ENCODE peak calls at places on chromosomes 6 and 20, in five cellular contexts. K is CD8-positive, alpha-beta T cell; H is Peyer's patch; V is pancreas; Y is tibial nerve. N is an unnamed sample.

GRCh38 chr20:11387189-11387754 is 530.4 kb upstream of the BTBD3 start:
- DNase-seq in K (no peak), H (no peak), V (no peak), Y (no peak), N (no peak)

GRCh38 chr6:48826318-48826595 is 636.8 kb downstream of the MMUT start:
- DNase-seq in K (no peak), H (no peak), V (no peak), Y (no peak), N (no peak)

GRCh38 chr6:107318100-107318736 is 141.1 kb downstream of the PDSS2 start:
- DNase-seq in K (no peak), H (peak; percentile 52), V (no peak), Y (peak; percentile 36), N (peak; percentile 51)

GRCh38 chr20:63497138-63497945 is 1.5 kb downstream of the EEF1A2 start:
- DNase-seq in K (no peak), H (no peak), V (peak; percentile 78), Y (no peak), N (no peak)

GRCh38 chr6:7166410-7167293 is 58.9 kb downstream of the RREB1 start:
- DNase-seq in K (no peak), H (no peak), V (no peak), Y (no peak), N (no peak)

GRCh38 chr20:64191002-64191401 is 26.8 kb downstream of the MYT1 start:
- DNase-seq in K (no peak), H (no peak), V (no peak), Y (no peak), N (no peak)

GRCh38 chr20:23928788-23929187 is 49.2 kb upstream of the CST5 start:
- DNase-seq in K (no peak), H (no peak), V (no peak), Y (no peak), N (no peak)

GRCh38 chr6:25972128-25972527 is 9.5 kb downstream of the TRIM38 start:
- DNase-seq in K (no peak), H (no peak), V (no peak), Y (no peak), N (no peak)

GRCh38 chr20:10111144-10111771 is 76.5 kb downstream of the ANKEF1 start:
- DNase-seq in K (no peak), H (peak; percentile 72), V (no peak), Y (no peak), N (no peak)

GRCh38 chr20:57399587-57400261 is 8.5 kb downstream of the RBM38 start:
- DNase-seq in K (no peak), H (no peak), V (peak; percentile 48), Y (no peak), N (no peak)

GRCh38 chr6:45965787-45966186 is 49.9 kb downstream of the CLIC5 start:
- DNase-seq in K (no peak), H (no peak), V (no peak), Y (no peak), N (no peak)

GRCh38 chr6:17101422-17102257 is at the start of gene STMND1:
- DNase-seq in K (no peak), H (peak; percentile 71), V (peak; percentile 89), Y (peak; percentile 22), N (peak; percentile 32)

GRCh38 chr20:17747431-17747846 is 47.7 kb downstream of the BANF2 start:
- DNase-seq in K (no peak), H (no peak), V (no peak), Y (no peak), N (no peak)

GRCh38 chr6:143655541-143655940 is 22.2 kb upstream of the PHACTR2 start:
- DNase-seq in K (no peak), H (no peak), V (no peak), Y (no peak), N (no peak)

GRCh38 chr20:39395478-39396291 is 433.5 kb downstream of the DHX35 start:
- DNase-seq in K (no peak), H (no peak), V (no peak), Y (no peak), N (no peak)

GRCh38 chr20:2701671-2702081 is 9.1 kb downstream of the EBF4 start:
- DNase-seq in K (no peak), H (no peak), V (no peak), Y (no peak), N (no peak)

GRCh38 chr6:14719273-14719672 is 526.6 kb upstream of the JARID2 start:
- DNase-seq in K (no peak), H (no peak), V (no peak), Y (no peak), N (no peak)

GRCh38 chr6:14722704-14723103 is 523.2 kb upstream of the JARID2 start:
- DNase-seq in K (no peak), H (no peak), V (no peak), Y (no peak), N (no peak)

GRCh38 chr6:14722001-14722567 is 523.8 kb upstream of the JARID2 start:
- DNase-seq in K (no peak), H (no peak), V (no peak), Y (no peak), N (no peak)

GRCh38 chr6:14721103-14721758 is 524.6 kb upstream of the JARID2 start:
- DNase-seq in K (no peak), H (no peak), V (no peak), Y (no peak), N (no peak)

GRCh38 chr6:14720411-14721102 is 525.3 kb upstream of the JARID2 start:
- DNase-seq in K (no peak), H (no peak), V (no peak), Y (no peak), N (no peak)
- H3K27ac ChIP-seq in K (no peak overlapping the region), H (no peak overlapping the region), V (peak overlapping the region; percentile 3), Y (peak overlapping the region; percentile 23), N (no peak overlapping the region)

GRCh38 chr6:42937548-42938427 is 8.5 kb downstream of the CNPY3 start:
- DNase-seq in K (no peak), H (no peak), V (no peak), Y (no peak), N (no peak)

GRCh38 chr6:42936398-42936797 is 7.1 kb downstream of the CNPY3 start:
- DNase-seq in K (no peak), H (no peak), V (no peak), Y (no peak), N (no peak)

GRCh38 chr6:42933195-42933594 is 3.9 kb downstream of the CNPY3 start:
- DNase-seq in K (no peak), H (no peak), V (no peak), Y (no peak), N (no peak)

GRCh38 chr6:42932412-42932811 is 3.1 kb downstream of the CNPY3 start:
- DNase-seq in K (no peak), H (no peak), V (no peak), Y (no peak), N (no peak)

DNA sequence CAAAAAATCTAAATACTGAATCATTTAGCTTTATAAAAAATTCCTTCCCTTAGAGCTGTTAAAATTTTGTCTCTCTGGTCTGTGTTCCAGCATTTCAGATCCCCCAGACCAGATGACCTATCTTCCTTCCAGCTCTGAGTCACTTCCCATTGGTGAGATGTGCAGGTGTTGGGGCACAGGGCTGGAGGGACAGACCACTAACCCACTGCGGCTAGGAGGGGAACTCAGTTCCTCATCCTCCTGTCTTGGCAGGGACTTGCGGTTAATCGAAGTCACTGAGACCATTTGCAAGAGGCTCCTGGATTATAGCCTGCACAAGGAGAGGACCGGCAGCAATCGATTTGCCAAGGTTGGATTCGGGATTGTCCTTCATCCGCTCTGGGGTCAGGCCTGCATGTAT is 6.0 kb downstream of the CNPY3 start:
- DNase-seq in K (no peak), H (no peak), V (no peak), Y (no peak), N (no peak)
- H3K4me1 ChIP-seq in K (peaks cover 41% of the 10 kb centered on the region), H (peaks cover 31% of the 10 kb centered on the region), V (peaks cover 34% of the 10 kb centered on the region), Y (peaks cover 33% of the 10 kb centered on the region), N (peaks cover 38% of the 10 kb centered on the region)

DNA sequence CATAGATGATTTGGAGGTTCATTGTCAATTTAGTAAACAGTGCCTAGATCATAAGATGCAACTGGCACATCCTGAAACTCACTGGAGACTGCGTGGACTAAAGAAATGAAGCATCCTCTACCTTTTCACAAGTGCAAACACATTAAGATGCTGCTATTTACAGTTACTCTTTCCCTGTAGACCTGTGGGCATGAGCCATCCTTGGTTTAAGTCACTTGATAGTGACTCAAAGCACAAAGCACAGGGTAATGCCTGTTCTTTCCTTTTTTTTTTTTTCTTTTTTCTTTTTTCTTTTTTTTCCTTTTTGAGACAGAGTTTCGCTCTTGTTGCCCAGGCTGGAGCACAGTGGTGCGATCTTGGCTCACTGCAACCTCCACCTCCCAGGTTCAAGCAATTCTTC is 10.0 kb upstream of the HLA-DQA1 start:
- DNase-seq in K (no peak), H (no peak), V (no peak), Y (no peak), N (no peak)
- H3K27ac ChIP-seq in K (no peak overlapping the region), H (no peak overlapping the region), V (no peak overlapping the region), Y (no peak overlapping the region), N (peak overlapping the region; percentile 33)

GRCh38 chr20:33676652-33677645 is 2.7 kb upstream of the NECAB3 start:
- DNase-seq in K (no peak), H (no peak), V (no peak), Y (no peak), N (no peak)
- H3K4me1 ChIP-seq in K (peaks cover 40% of the 10 kb centered on the region), H (peaks cover 39% of the 10 kb centered on the region), V (no peaks in the 10 kb centered on the region), Y (peaks cover 49% of the 10 kb centered on the region), N (peaks cover 48% of the 10 kb centered on the region)

DNA sequence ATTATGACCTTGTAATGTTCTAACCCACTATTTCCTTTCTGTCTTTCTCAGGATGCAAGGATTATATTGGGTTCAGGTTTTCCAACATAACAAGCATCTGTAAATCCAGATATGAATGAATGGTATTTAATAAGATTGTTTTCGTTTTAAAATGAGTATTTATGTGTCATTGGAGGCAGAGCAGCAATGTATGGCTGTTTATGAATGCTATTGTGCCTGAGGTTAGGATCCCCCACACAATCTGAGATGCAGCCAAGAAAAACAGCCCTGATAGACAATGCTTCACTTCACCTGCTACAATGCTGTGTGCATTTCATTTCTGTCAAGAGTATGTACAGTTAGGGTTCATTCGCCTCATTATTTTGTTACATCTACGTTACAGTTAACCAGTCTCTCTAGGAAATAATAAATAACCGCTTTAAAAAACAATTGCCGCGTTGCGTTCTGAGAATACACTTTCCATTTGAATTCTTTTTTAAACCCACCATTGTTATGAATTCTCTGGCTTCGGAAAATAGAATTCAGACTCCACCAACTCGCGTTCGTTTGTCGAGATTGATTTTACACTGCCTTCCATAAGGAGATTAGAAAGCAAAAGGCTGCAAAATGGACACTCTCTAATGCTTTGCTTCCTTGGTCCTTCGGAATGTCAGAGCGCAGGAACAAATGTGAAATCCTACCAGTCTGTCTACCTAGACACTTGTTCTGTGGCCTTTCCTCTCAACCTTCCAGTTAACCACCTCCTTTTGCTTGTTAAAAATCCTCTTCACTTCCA is 19.5 kb downstream of the TFAP2A start:
- DNase-seq in K (no peak), H (no peak), V (no peak), Y (no peak), N (no peak)
- H3K27ac ChIP-seq in K (no peak overlapping the region), H (no peak overlapping the region), V (no peak overlapping the region), Y (no peak overlapping the region), N (no peak overlapping the region)

GRCh38 chr6:83132121-83132520 is 60.9 kb downstream of the PGM3 start:
- DNase-seq in K (no peak), H (no peak), V (no peak), Y (no peak), N (no peak)
- H3K4me1 ChIP-seq in K (no peaks in the 10 kb centered on the region), H (no peaks in the 10 kb centered on the region), V (no peaks in the 10 kb centered on the region), Y (no peaks in the 10 kb centered on the region), N (no peaks in the 10 kb centered on the region)

N was measured in CD4-positive, CD25-positive, alpha-beta regulatory T cell.